ENCODE peak calls at places on chromosomes 5 and 9, in nine cellular contexts. P is fibroblast of lung; I is CD8-positive, alpha-beta T cell; C is fibroblast of mammary gland; Z is fibroblast of the aortic adventitia; T is ascending aorta; V is esophagus squamous epithelium; Q is prostate gland; Y is upper lobe of right lung. K is an unnamed sample.

GRCh38 chr9:88436379-88436778 is 48.1 kb downstream of the SPIN1 start:
- DNase-seq in T (no peak), Y (no peak), I (no peak), Q (no peak), P (no peak), C (no peak), Z (no peak), V (no peak), K (no peak)

GRCh38 chr5:102782245-102782872 is 27.3 kb downstream of the PAM start:
- DNase-seq in C (no peak), P (no peak), Z (no peak), Y (no peak), T (no peak), V (no peak), Q (no peak), I (no peak), K (no peak)

GRCh38 chr9:129336601-129337286 is 158.7 kb upstream of the IER5L start:
- DNase-seq in V (no peak), Q (peak), P (peak), Y (no peak), I (peak), T (no peak), Z (peak), C (peak), K (no peak)

GRCh38 chr5:159764283-159764927 is 151.9 kb upstream of the ADRA1B start:
- DNase-seq in Z (peak), V (no peak), Q (no peak), P (peak), Y (no peak), T (peak), C (peak), I (no peak), K (peak)

GRCh38 chr5:123659495-123659894 is 147.5 kb downstream of the CSNK1G3 start:
- DNase-seq in T (no peak), Q (no peak), I (no peak), Z (no peak), Y (no peak), C (no peak), P (no peak), V (no peak), K (no peak)

GRCh38 chr5:78211052-78211451 is 83.4 kb downstream of the AP3B1 start:
- DNase-seq in Y (no peak), V (no peak), T (no peak), Z (no peak), I (no peak), C (no peak), Q (no peak), P (no peak), K (no peak)

GRCh38 chr5:92896722-92897121 is 684.3 kb downstream of the NR2F1-AS1 start:
- DNase-seq in T (no peak), V (no peak), Y (no peak), C (no peak), Z (no peak), P (no peak), I (no peak), Q (no peak), K (no peak)

GRCh38 chr5:173499471-173500212 is 116.8 kb downstream of the BOD1 start:
- DNase-seq in V (no peak), T (no peak), C (no peak), Z (no peak), P (no peak), I (no peak), Y (no peak), Q (no peak), K (no peak)

GRCh38 chr5:51960617-51961115 is 577.4 kb downstream of the ISL1 start:
- DNase-seq in I (no peak), C (peak), T (no peak), Z (peak), Y (no peak), Q (no peak), P (peak), V (no peak), K (peak)

GRCh38 chr5:35860686-35861085 is 4.0 kb downstream of the IL7R start:
- DNase-seq in C (peak), Y (no peak), T (no peak), I (no peak), Z (no peak), P (no peak), V (no peak), Q (no peak), K (no peak)

GRCh38 chr5:173835662-173836061 is 52.5 kb upstream of the CPEB4 start:
- DNase-seq in Y (no peak), V (no peak), I (no peak), T (no peak), P (no peak), C (no peak), Q (no peak), Z (no peak), K (no peak)

DNA sequence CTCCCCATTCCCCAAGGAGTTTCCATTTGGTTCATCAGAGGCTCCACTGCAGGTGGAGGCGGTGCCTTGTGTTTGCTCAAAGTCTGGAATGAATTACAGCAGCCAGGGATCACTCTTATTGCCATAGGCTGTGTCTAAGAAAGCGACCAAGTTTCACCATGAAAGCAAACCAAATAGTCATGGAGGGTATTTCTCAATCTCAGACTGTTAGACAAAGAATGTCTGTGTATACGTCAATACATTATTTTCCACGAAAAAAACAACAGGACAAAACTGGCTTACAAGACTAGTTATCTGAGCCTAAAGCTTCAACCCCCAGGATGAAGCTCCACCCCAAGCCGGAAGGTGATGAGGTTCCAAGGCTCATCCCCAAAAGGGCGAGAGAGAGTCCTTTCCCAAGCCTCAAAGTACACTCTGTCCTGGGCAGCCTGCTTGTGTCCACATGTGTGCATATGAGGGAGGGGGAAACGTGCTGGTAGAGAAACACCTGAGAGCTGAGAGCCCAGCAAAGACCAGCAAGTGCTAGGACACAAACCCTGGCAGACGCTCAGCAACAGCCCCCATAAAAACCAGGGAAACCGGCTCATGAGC is 4.3 kb downstream of the B4GALT1 start:
- DNase-seq in Z (peak), V (no peak), T (peak), Q (peak), I (no peak), Y (no peak), C (peak), P (peak), K (no peak)
- H3K4me3 ChIP-seq in Z (peak), V (peak), T (peak), Q (no peak), I (no peak), Y (peak), C (no peak), P (peak), K (no peak)

DNA sequence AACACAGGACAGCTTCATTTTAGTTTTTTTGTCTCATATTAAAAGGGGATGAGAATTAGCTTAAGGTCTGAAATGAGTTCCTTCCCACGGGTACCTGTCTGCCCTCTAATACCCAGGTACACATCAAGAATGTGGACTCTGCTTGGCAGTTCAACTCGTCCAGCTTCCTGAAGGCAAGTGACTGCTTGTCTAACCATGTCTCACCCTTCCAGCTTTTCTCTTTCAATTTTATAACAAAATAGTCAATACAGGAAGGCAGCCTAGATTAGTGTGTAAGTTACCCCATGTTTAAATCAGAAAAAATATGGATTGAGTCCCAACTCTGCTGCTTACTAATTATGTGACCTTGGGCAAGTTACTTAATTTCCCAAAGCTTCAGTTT is 50.5 kb upstream of the C5orf46 start:
- DNase-seq in Z (no peak), T (no peak), V (no peak), P (no peak), C (no peak), Y (no peak), I (no peak), Q (no peak), K (no peak)
- H3K4me3 ChIP-seq in Z (no peak), T (no peak), V (no peak), P (no peak), C (no peak), Y (no peak), I (no peak), Q (no peak), K (no peak)

GRCh38 chr5:170503970-170504525 is at the start of gene KCNIP1:
- DNase-seq in Q (no peak), I (no peak), Z (no peak), P (no peak), C (no peak), V (no peak), Y (no peak), T (no peak), K (no peak)
- H3K4me3 ChIP-seq in Q (peak), I (no peak), Z (no peak), P (no peak), C (no peak), V (no peak), Y (no peak), T (peak), K (no peak)

GRCh38 chr9:76576344-76576743 is 117.4 kb downstream of the GCNT1 start:
- DNase-seq in T (peak), V (no peak), I (peak), P (peak), Q (no peak), Y (no peak), C (peak), Z (peak), K (peak)
- H3K4me3 ChIP-seq in T (no peak), V (no peak), I (no peak), P (no peak), Q (no peak), Y (no peak), C (no peak), Z (no peak), K (peak)